ENCODE peak calls at places on chromosomes 13 and 19, in four cellular contexts. A is transverse colon, X is body of pancreas, P is breast epithelium. R is an unnamed sample.

GRCh38 chr19:45153339-45154063 is 7.3 kb downstream of the NKPD1 start:
- DNase-seq in A (peak; percentile 36), X (peak; percentile 51), P (no peak), R (no peak)

GRCh38 chr13:30108216-30108912 is 199.0 kb downstream of the KATNAL1 start:
- DNase-seq in A (no peak), X (no peak), P (no peak), R (no peak)

GRCh38 chr19:17648097-17648660 is 40.0 kb downstream of the UNC13A start:
- DNase-seq in A (no peak), X (no peak), P (no peak), R (no peak)

GRCh38 chr13:72314210-72314609 is 413.2 kb downstream of the MZT1 start:
- DNase-seq in A (no peak), X (no peak), P (no peak), R (no peak)

GRCh38 chr19:56141416-56141992 is 417 bp downstream of the ZNF444 start:
- DNase-seq in A (peak; percentile 29), X (peak; percentile 49), P (no peak), R (no peak)

GRCh38 chr19:41327076-41327475 is 17.1 kb downstream of the CCDC97 start:
- DNase-seq in A (no peak), X (no peak), P (no peak), R (no peak)

GRCh38 chr13:27004389-27004788 is 167.2 kb downstream of the USP12 start:
- DNase-seq in A (no peak), X (no peak), P (no peak), R (no peak)

GRCh38 chr19:4139614-4140236 is 13.7 kb upstream of the CREB3L3 start:
- DNase-seq in A (peak; percentile 94), X (peak; percentile 80), P (peak; percentile 44), R (peak; percentile 63)

GRCh38 chr19:55550321-55550650 is 4.9 kb upstream of the SBK3 start:
- DNase-seq in A (no peak), X (no peak), P (no peak), R (no peak)

GRCh38 chr19:18373892-18374629 is 11.9 kb upstream of the GDF15 start:
- DNase-seq in A (peak; percentile 84), X (peak; percentile 88), P (peak; percentile 91), R (peak; percentile 94)

DNA sequence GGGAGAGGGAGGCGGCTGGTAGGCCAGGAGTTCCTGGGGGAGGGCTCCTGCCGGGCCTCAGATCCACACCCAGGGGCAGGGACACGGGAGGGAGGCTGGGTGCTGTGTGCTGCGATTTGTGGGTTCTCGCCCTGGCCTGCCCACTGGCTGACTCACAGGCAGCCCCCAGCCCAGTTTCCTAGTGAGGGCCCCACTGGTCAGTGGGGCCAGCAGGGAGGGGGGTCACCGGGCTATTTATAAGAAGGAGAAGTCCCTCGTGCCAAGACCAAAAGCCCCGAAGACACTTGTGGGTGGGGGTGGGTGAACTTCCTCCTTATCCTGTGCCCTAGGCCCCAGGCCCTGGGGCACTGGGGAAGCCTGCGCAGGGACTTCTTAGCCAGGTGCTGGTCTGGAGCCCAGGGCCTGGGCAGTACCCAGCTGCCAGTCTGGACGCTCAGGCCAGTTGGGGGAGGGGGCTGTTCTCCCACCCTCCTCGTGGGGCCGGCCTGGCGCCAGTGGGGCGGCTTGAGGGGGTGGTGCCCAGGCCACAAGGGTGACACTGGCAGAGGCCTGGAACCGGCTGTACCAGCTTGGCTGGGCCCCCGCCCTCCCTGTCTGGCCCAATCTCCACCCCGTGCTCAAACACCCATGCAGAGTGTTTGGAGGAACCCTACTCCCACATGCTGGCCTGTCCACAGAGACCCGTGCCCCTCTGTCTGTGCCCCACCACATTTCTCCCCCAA is 5.0 kb upstream of the JUNB start:
- DNase-seq in A (peak; percentile 86), X (peak; percentile 93), P (peak; percentile 82), R (peak; percentile 71)
- H3K4me1 ChIP-seq in A (peaks cover 77% of the 10 kb centered on the region), X (peaks cover 92% of the 10 kb centered on the region), P (peaks cover 18% of the 10 kb centered on the region), R (peaks cover 67% of the 10 kb centered on the region)

GRCh38 chr19:2477732-2478191 is 1.8 kb downstream of the GADD45B start:
- DNase-seq in A (peak; percentile 54), X (no peak), P (no peak), R (peak; percentile 32)
- H3K4me3 ChIP-seq in A (peak overlapping the region; percentile 76), X (no peak overlapping the region), P (peak overlapping the region; percentile 79), R (peak overlapping the region; percentile 81)

GRCh38 chr13:41458187-41458938 is 1.0 kb downstream of the RGCC start:
- DNase-seq in A (peak; percentile 36), X (peak; percentile 46), P (no peak), R (no peak)

GRCh38 chr13:41455725-41456419 is 1.5 kb upstream of the RGCC start:
- DNase-seq in A (no peak), X (no peak), P (no peak), R (no peak)

GRCh38 chr13:41458939-41459753 is 1.8 kb downstream of the RGCC start:
- DNase-seq in A (peak; percentile 65), X (peak; percentile 53), P (peak; percentile 28), R (no peak)

GRCh38 chr13:41456768-41457588 is at the start of gene RGCC:
- DNase-seq in A (peak; percentile 82), X (peak; percentile 80), P (peak; percentile 71), R (peak; percentile 45)

DNA sequence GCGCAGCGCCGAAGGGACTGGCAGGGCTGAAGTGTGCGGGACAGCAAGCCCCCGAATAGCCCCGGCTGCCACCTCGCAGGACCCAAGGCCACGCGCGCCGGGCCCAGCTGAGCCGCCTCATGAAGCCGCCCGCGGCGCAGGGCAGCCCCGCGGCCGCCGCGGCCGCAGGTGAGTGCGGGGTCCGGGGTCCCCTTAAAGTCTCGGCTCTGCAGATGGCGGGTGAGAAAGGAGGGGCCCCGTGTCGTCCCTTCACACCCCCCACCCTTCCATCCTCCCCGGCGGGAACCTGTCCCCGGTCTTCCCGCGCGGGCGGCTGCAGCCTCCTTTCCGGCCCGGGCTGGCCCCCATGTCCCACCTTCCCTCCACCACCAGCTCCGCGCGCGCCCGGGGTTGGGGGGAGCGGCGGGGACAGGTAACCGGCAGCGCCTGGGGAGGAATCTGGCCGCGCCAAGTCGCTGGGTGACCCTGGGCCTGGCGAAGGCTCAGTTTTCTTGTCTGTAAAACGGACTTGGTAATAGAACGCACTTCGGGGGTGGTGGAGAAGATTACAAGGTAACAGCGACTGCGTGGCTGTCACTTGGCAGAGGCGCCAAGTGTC is 338 bp downstream of the RGCC start:
- DNase-seq in A (no peak), X (peak; percentile 9), P (no peak), R (no peak)
- TF ChIP-seq POLR2A in A (no peak), X (no peak), P (no peak), R (no peak)

GRCh38 chr19:1379961-1380489 is 3.7 kb upstream of the NDUFS7 start:
- DNase-seq in A (no peak), X (no peak), P (no peak), R (no peak)

GRCh38 chr19:1377965-1378785 is 5.5 kb upstream of the NDUFS7 start:
- DNase-seq in A (no peak), X (no peak), P (no peak), R (no peak)

GRCh38 chr19:1376415-1376805 is 7.3 kb upstream of the NDUFS7 start:
- DNase-seq in A (no peak), X (no peak), P (no peak), R (no peak)

GRCh38 chr19:1379126-1379905 is 4.4 kb upstream of the NDUFS7 start:
- DNase-seq in A (no peak), X (no peak), P (no peak), R (no peak)

DNA sequence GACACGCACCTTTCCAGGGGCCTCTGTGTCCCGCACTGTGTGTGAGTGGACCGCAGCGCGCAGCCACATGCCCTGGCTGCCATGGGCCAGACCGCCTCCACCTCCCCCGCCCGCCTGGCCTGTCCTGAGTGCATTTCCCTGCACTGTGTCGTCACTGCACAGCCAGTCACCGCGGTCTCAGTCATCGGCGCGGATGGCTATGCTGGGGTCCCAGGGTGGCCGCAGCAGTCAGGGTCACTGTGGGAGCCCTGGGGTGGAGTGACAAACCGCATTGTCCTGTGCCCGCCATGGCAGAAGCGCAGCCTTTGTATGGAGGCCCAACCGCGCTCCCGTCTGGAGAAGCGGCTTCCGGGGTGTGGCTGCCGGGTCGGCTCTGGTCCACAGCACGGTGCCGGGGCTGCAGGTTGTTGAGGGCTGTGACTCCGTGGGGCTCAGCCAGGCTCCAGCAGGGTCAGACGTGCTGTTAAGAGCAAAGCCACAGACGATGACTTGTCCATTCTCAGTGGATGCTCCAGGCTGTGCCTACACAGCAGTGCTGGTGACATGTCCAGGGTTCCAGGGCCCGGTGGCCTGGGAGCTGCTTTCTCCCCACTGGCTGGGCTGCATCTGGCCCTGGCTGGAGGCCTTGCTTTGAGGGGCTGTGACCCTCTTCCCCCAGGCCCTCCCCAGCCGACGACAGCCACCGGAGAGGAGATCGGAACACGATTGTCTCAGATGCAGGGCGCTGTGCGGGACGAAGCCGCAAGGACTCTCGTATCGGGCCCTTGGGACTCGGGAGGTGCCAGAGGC is 6.3 kb upstream of the NDUFS7 start:
- DNase-seq in A (no peak), X (no peak), P (no peak), R (no peak)
- H3K4me1 ChIP-seq in A (no peaks in the 10 kb centered on the region), X (peaks cover 23% of the 10 kb centered on the region), P (no peaks in the 10 kb centered on the region), R (peaks cover 12% of the 10 kb centered on the region)

GRCh38 chr13:114046447-114046846 is 72.6 kb upstream of the C13orf46 start:
- DNase-seq in A (no peak), X (no peak), P (no peak), R (no peak)
- H3K4me3 ChIP-seq in A (no peak overlapping the region), X (no peak overlapping the region), P (no peak overlapping the region), R (no peak overlapping the region)

DNA sequence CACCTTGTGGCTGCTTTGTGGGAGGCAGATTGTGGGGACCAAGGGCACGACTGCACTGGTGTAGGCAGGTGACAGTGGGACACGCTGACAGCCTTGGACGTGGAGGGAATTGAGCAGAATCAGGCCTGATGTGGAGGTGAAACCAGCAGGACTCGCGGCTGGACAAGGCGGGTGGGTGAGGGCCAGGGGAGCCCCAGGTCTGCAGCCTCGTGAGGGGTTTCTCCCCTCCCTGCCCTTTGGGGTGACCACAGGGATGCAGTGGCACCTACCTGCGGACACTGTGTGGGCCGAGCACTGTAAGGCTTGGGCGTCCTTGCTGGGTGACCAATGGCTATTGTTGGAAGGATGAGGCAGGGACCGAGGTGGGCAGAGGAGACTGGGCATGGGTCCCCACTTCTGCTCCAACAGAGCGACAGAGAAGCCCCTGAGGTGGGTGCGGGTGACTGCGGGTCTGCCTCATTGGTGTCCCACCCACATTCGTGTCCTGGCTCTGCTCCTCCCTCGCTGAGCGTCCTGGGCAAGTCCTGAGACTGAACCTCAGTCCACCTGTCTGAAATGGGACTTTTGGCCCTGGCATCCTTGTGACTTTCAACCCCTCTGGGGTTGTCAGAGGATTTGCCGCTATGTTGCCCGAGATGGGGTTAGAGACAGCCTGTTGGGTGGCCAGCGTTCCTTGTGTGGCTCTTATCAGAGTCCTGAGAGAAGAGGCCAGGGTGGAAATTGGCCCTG is 30.5 kb downstream of the DNM2 start:
- DNase-seq in A (no peak), X (no peak), P (no peak), R (no peak)
- TF ChIP-seq POLR2A in A (no peak), X (no peak), P (no peak), R (no peak)

DNA sequence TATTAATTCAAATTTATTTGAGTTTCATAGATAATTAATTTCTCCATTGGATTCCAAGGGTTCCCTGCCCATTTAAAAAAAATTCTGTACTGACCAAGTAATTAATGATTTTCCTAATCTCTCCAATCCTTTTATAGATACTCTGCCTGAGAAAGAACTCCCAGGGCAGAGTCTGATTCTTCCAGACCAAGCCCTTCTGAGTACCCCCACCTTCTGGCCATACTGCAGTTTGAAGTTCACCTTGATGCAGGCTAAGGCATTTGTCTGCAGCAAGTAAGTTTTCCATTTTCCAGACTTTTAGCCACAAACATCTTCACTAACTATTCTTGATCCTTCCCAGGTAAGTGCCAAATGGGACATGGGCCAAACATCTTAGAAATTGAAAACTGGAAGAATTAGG is 195.9 kb downstream of the LHFPL6 start:
- DNase-seq in A (no peak), X (no peak), P (no peak), R (no peak)
- H3K4me1 ChIP-seq in A (no peaks in the 10 kb centered on the region), X (no peaks in the 10 kb centered on the region), P (no peaks in the 10 kb centered on the region), R (no peaks in the 10 kb centered on the region)